ENCODE peak calls at places on chromosomes 11 and 22, in four cellular contexts. M, C, V and N are unnamed samples.

GRCh38 chr11:126628790-126629621 is 273.5 kb downstream of the ST3GAL4 start:
- DNase-seq in M (peak), C (no peak), V (no peak), N (no peak)

GRCh38 chr11:65872555-65873279 is at the start of gene EFEMP2:
- DNase-seq in M (no peak), C (no peak), V (no peak), N (no peak)

GRCh38 chr11:70018816-70019215 is 59.3 kb upstream of the ANO1 start:
- DNase-seq in M (no peak), C (no peak), V (no peak), N (no peak)

GRCh38 chr22:23681026-23681809 is 9.6 kb upstream of the RGL4 start:
- DNase-seq in M (no peak), C (no peak), V (no peak), N (peak)

GRCh38 chr11:35223429-35223828 is 84.5 kb downstream of the CD44 start:
- DNase-seq in M (no peak), C (no peak), V (no peak), N (no peak)

GRCh38 chr11:34064291-34064690 is 12.8 kb downstream of the CAPRIN1 start:
- DNase-seq in M (no peak), C (no peak), V (no peak), N (no peak)

GRCh38 chr11:61601512-61601911 is 20.6 kb upstream of the SYT7 start:
- DNase-seq in M (no peak), C (no peak), V (no peak), N (no peak)

GRCh38 chr22:23862103-23862502 is 4.4 kb downstream of the SLC2A11 start:
- DNase-seq in M (no peak), C (peak), V (peak), N (peak)